ENCODE peak calls at places on chromosomes 7 and 10, in seven cellular contexts. D, C, B, Z, Q, L and R are unnamed samples.

GRCh38 chr7:128017460-128017859 is 13.8 kb downstream of the LRRC4 start:
- DNase-seq in D (no peak), C (no peak), B (no peak), Z (no peak), Q (peak), L (no peak), R (no peak)

GRCh38 chr7:43208189-43208588 is 95.7 kb downstream of the HECW1 start:
- DNase-seq in D (no peak), C (no peak), B (no peak), Z (no peak), Q (no peak), L (no peak), R (no peak)

GRCh38 chr7:95875519-95875918 is 103.2 kb downstream of the DYNC1I1 start:
- DNase-seq in D (no peak), C (no peak), B (no peak), Z (no peak), Q (no peak), L (no peak), R (no peak)

GRCh38 chr10:28580825-28581224 is 47.9 kb downstream of the WAC start:
- DNase-seq in D (no peak), C (no peak), B (no peak), Z (no peak), Q (no peak), L (no peak), R (peak)

GRCh38 chr10:73956476-73957338 is 41.2 kb upstream of the VCL start:
- DNase-seq in D (no peak), C (peak), B (peak), Z (peak), Q (no peak), L (no peak), R (no peak)

GRCh38 chr10:86876748-86877147 is 80.7 kb downstream of the MMRN2 start:
- DNase-seq in D (no peak), C (no peak), B (no peak), Z (no peak), Q (no peak), L (no peak), R (no peak)

GRCh38 chr7:121961491-121961890 is 88.5 kb downstream of the PTPRZ1 start:
- DNase-seq in D (no peak), C (no peak), B (no peak), Z (no peak), Q (no peak), L (no peak), R (no peak)

GRCh38 chr10:132584081-132584480 is 46.5 kb downstream of the INPP5A start:
- DNase-seq in D (no peak), C (no peak), B (no peak), Z (no peak), Q (no peak), L (no peak), R (no peak)

GRCh38 chr10:109187677-109188076 is 735.6 kb downstream of the XPNPEP1 start:
- DNase-seq in D (no peak), C (no peak), B (no peak), Z (no peak), Q (no peak), L (no peak), R (no peak)

GRCh38 chr10:31648966-31649365 is 279.7 kb downstream of the ARHGAP12 start:
- DNase-seq in D (no peak), C (no peak), B (no peak), Z (no peak), Q (no peak), L (no peak), R (no peak)

GRCh38 chr7:33904680-33905388 is 505 bp upstream of the BMPER start:
- DNase-seq in D (peak), C (peak), B (peak), Z (no peak), Q (peak), L (peak), R (peak)

GRCh38 chr7:158077441-158077840 is 510.2 kb downstream of the PTPRN2 start:
- DNase-seq in D (no peak), C (peak), B (no peak), Z (no peak), Q (no peak), L (no peak), R (no peak)

GRCh38 chr10:6423413-6424170 is 156.5 kb downstream of the PRKCQ start:
- DNase-seq in D (no peak), C (no peak), B (no peak), Z (no peak), Q (no peak), L (no peak), R (no peak)

GRCh38 chr10:29276251-29276850 is 12.5 kb upstream of the LYZL1 start:
- DNase-seq in D (no peak), C (no peak), B (no peak), Z (no peak), Q (no peak), L (no peak), R (no peak)

GRCh38 chr7:48680996-48681395 is 243.4 kb upstream of the CDC14C start:
- DNase-seq in D (no peak), C (no peak), B (no peak), Z (no peak), Q (no peak), L (no peak), R (no peak)

GRCh38 chr10:66940950-66941349 is 15.1 kb downstream of the LRRTM3 start:
- DNase-seq in D (no peak), C (no peak), B (no peak), Z (no peak), Q (no peak), L (no peak), R (no peak)

GRCh38 chr10:66943590-66943989 is 17.8 kb downstream of the LRRTM3 start:
- DNase-seq in D (no peak), C (no peak), B (no peak), Z (no peak), Q (no peak), L (no peak), R (no peak)

GRCh38 chr10:66942407-66942806 is 16.6 kb downstream of the LRRTM3 start:
- DNase-seq in D (no peak), C (no peak), B (no peak), Z (no peak), Q (no peak), L (no peak), R (no peak)

GRCh38 chr10:66941491-66941890 is 15.7 kb downstream of the LRRTM3 start:
- DNase-seq in D (no peak), C (no peak), B (no peak), Z (no peak), Q (no peak), L (no peak), R (no peak)
- H3K27ac ChIP-seq in D (no peak), C (no peak), B (no peak), Z (no peak), Q (no peak), L (no peak), R (no peak)

GRCh38 chr7:145812218-145812617 is 304.4 kb upstream of the CNTNAP2 start:
- DNase-seq in D (no peak), C (no peak), B (no peak), Z (no peak), Q (no peak), L (no peak), R (no peak)

DNA sequence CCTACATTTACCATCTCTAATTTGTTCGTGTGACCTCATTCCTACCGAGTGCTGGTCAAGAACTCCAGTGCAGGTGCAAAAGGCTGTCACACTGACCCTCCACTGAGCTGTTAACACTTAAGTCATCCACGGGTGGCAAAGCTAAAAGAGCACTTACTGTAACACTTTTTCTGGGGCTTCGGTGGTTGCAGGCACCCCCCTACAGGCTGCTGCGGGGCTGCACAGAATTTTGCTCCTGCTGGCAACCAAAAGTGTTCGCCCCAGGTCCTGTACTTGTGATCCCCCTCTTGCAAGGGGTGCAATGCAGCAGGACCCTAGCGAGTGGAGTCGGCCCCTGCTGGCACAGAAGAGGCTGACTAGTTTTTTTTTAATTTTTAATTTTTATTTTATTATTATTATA is 298.9 kb upstream of the CNTNAP2 start:
- DNase-seq in D (no peak), C (no peak), B (no peak), Z (no peak), Q (no peak), L (no peak), R (no peak)
- TF ChIP-seq CTCF in D (no peak), C (no peak), B (no peak), Z (no peak), Q (no peak), L (no peak), R (no peak)

GRCh38 chr7:50362712-50363282 is 58.3 kb downstream of the IKZF1 start:
- DNase-seq in D (peak), C (no peak), B (no peak), Z (peak), Q (no peak), L (no peak), R (no peak)
- H3K27ac ChIP-seq in D (peak), C (no peak), B (no peak), Z (no peak), Q (no peak), L (no peak), R (no peak)

GRCh38 chr7:5302577-5302976 is 19.8 kb downstream of the SLC29A4 start:
- DNase-seq in D (no peak), C (no peak), B (no peak), Z (no peak), Q (no peak), L (no peak), R (no peak)
- TF ChIP-seq CTCF in D (no peak), C (no peak), B (no peak), Z (no peak), Q (no peak), L (no peak), R (no peak)

GRCh38 chr10:121578298-121578697 is 19.9 kb downstream of the FGFR2 start:
- DNase-seq in D (no peak), C (no peak), B (no peak), Z (no peak), Q (no peak), L (no peak), R (no peak)
- H3K27ac ChIP-seq in D (peak), C (no peak), B (no peak), Z (no peak), Q (no peak), L (no peak), R (no peak)

GRCh38 chr10:32955299-32955772 is 2.7 kb downstream of the ITGB1 start:
- DNase-seq in D (no peak), C (no peak), B (no peak), Z (no peak), Q (no peak), L (no peak), R (no peak)

GRCh38 chr10:32953277-32953927 is 4.6 kb downstream of the ITGB1 start:
- DNase-seq in D (no peak), C (no peak), B (no peak), Z (no peak), Q (peak), L (no peak), R (no peak)

GRCh38 chr10:32954545-32955298 is 3.3 kb downstream of the ITGB1 start:
- DNase-seq in D (no peak), C (no peak), B (no peak), Z (no peak), Q (no peak), L (no peak), R (no peak)

GRCh38 chr10:32952541-32953276 is 5.3 kb downstream of the ITGB1 start:
- DNase-seq in D (no peak), C (no peak), B (no peak), Z (no peak), Q (no peak), L (no peak), R (no peak)

DNA sequence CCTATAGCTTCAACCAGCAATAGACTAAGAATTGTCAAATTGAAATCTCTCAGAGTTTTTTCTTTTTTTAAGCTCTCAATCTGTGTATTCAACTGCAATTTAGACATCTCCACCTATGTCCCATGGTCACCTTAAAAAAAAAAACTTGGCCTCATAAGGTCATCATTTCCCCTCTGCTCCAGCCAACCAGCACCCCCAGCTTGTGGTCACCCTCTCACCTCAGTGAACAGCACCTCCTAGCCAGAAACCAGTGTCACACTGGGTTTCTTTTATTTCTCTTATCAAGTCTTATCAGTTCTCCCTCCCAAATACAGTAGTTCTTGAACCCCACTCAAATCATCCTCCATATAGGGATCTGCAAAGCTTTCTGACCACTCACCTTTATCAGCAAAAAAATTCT is 4.0 kb downstream of the ITGB1 start:
- DNase-seq in D (no peak), C (no peak), B (no peak), Z (no peak), Q (no peak), L (no peak), R (no peak)
- TF ChIP-seq CTCF in D (no peak), C (no peak), B (no peak), Z (peak), Q (no peak), L (peak), R (no peak)